ENCODE peak calls at places on chromosome 4, in five cellular contexts. M is head of caudate nucleus, Z is anterior cingulate cortex, X is pulmonary artery endothelial cell, R is NCI-H1105 treated with DMSO at 0.1 percent for 48 hours. D is an unnamed sample.

GRCh38 chr4:38610844-38611550 is 53.0 kb upstream of the KLF3 start:
- DNase-seq in M (no peak), Z (peak; percentile 12), X (no peak), R (no peak), D (no peak)

GRCh38 chr4:52619591-52619931 is 39.5 kb downstream of the USP46 start:
- DNase-seq in M (no peak), Z (no peak), X (no peak), R (no peak), D (no peak)

GRCh38 chr4:118282692-118283091 is 70.1 kb downstream of the PRSS12 start:
- DNase-seq in M (no peak), Z (no peak), X (no peak), R (no peak), D (no peak)

GRCh38 chr4:141352775-141353544 is 132.3 kb downstream of the ZNF330 start:
- DNase-seq in M (no peak), Z (no peak), X (peak; percentile 54), R (no peak), D (no peak)

GRCh38 chr4:126859314-126859713 is 773.4 kb upstream of the INTU start:
- DNase-seq in M (no peak), Z (no peak), X (no peak), R (no peak), D (no peak)

GRCh38 chr4:156193800-156194199 is 240.1 kb upstream of the CTSO start:
- DNase-seq in M (peak; percentile 6), Z (peak; percentile 38), X (no peak), R (peak; percentile 44), D (no peak)

GRCh38 chr4:184348311-184349233 is 125.8 kb downstream of the IRF2 start:
- DNase-seq in M (no peak), Z (no peak), X (no peak), R (no peak), D (no peak)

GRCh38 chr4:40190880-40191815 is 5.7 kb upstream of the RHOH start:
- DNase-seq in M (no peak), Z (no peak), X (no peak), R (no peak), D (no peak)

GRCh38 chr4:111839186-111839585 is 306.1 kb upstream of the FAM241A start:
- DNase-seq in M (no peak), Z (no peak), X (no peak), R (no peak), D (no peak)

GRCh38 chr4:90187148-90187884 is 60.1 kb downstream of the CCSER1 start:
- DNase-seq in M (no peak), Z (no peak), X (no peak), R (peak; percentile 84), D (no peak)

GRCh38 chr4:149972407-149972806 is 105.8 kb upstream of the DCLK2 start:
- DNase-seq in M (no peak), Z (no peak), X (no peak), R (no peak), D (no peak)

GRCh38 chr4:165308174-165308573 is 19.3 kb upstream of the MSMO1 start:
- DNase-seq in M (no peak), Z (no peak), X (no peak), R (no peak), D (no peak)

GRCh38 chr4:165493359-165493758 is 114.6 kb downstream of the CPE start:
- DNase-seq in M (peak; percentile 72), Z (peak; percentile 27), X (no peak), R (no peak), D (peak; percentile 63)

GRCh38 chr4:56976878-56977320 is 507 bp downstream of the NOA1 start:
- DNase-seq in M (peak; percentile 51), Z (no peak), X (no peak), R (peak; percentile 27), D (peak; percentile 85)

GRCh38 chr4:169108303-169108702 is 98.2 kb upstream of the CBR4 start:
- DNase-seq in M (no peak), Z (no peak), X (no peak), R (no peak), D (no peak)